ENCODE peak calls at places on chromosomes 5 and 9, in nine cellular contexts. M is astrocyte; H is HepG2; A is colonic mucosa; E is upper lobe of right lung; Q is CD8-positive, alpha-beta T cell; U is hepatocyte; I is H9; Y is HCT116. D is an unnamed sample. For H3K4me1, the result is how much of the 10 kb centered on the place peaks cover.

GRCh38 chr9:89122944-89123343 is 55.7 kb downstream of the SHC3 start:
- DNase-seq in M (no peak), H (no peak), A (no peak), E (no peak), Q (no peak), U (no peak), I (no peak), Y (no peak), D (no peak)

GRCh38 chr5:82861705-82862104 is 215.5 kb downstream of the TMEM167A start:
- DNase-seq in M (no peak), H (no peak), A (no peak), E (no peak), Q (no peak), U (peak), I (no peak), Y (no peak), D (no peak)

GRCh38 chr5:163622796-163623195 is 117.4 kb downstream of the MAT2B start:
- DNase-seq in M (no peak), H (no peak), A (no peak), E (no peak), Q (no peak), U (no peak), I (no peak), Y (no peak), D (no peak)

GRCh38 chr5:10216107-10216506 is 33.6 kb downstream of the ATPSCKMT start:
- DNase-seq in M (no peak), H (no peak), A (no peak), E (no peak), Q (no peak), U (no peak), I (no peak), Y (no peak), D (no peak)

GRCh38 chr5:64180661-64181343 is 15.2 kb downstream of the RNF180 start:
- DNase-seq in M (peak), H (no peak), A (no peak), E (no peak), Q (no peak), U (no peak), I (no peak), Y (no peak), D (no peak)

GRCh38 chr5:41925555-41925946 is 470 bp downstream of the FBXO4 start:
- DNase-seq in M (peak), H (peak), A (peak), E (no peak), Q (no peak), U (no peak), I (no peak), Y (no peak), D (no peak)

GRCh38 chr9:34279431-34279830 is 49.6 kb downstream of the KIF24 start:
- DNase-seq in M (no peak), H (no peak), A (no peak), E (no peak), Q (no peak), U (no peak), I (no peak), Y (no peak), D (no peak)

GRCh38 chr5:67537439-67538342 is 341.1 kb upstream of the CD180 start:
- DNase-seq in M (no peak), H (no peak), A (no peak), E (no peak), Q (no peak), U (no peak), I (no peak), Y (no peak), D (no peak)

GRCh38 chr9:70586506-70586905 is 172.0 kb upstream of the KLF9 start:
- DNase-seq in M (no peak), H (no peak), A (no peak), E (no peak), Q (no peak), U (peak), I (no peak), Y (no peak), D (no peak)

GRCh38 chr5:86665984-86666760 is 48.4 kb downstream of the COX7C start:
- DNase-seq in M (no peak), H (no peak), A (no peak), E (no peak), Q (peak), U (no peak), I (peak), Y (no peak), D (peak)

GRCh38 chr5:149056611-149057165 is 6.2 kb downstream of the SH3TC2 start:
- DNase-seq in M (no peak), H (no peak), A (no peak), E (no peak), Q (no peak), U (no peak), I (no peak), Y (no peak), D (no peak)

GRCh38 chr9:116566677-116567488 is 120.2 kb upstream of the TRIM32 start:
- DNase-seq in M (peak), H (peak), A (peak), E (no peak), Q (no peak), U (peak), I (no peak), Y (no peak), D (no peak)

GRCh38 chr5:53578854-53579253 is 18.4 kb downstream of the NDUFS4 start:
- DNase-seq in M (no peak), H (no peak), A (no peak), E (no peak), Q (no peak), U (no peak), I (no peak), Y (no peak), D (no peak)

GRCh38 chr9:134373269-134373668 is 47.0 kb downstream of the RXRA start:
- DNase-seq in M (no peak), H (no peak), A (no peak), E (no peak), Q (no peak), U (no peak), I (no peak), Y (no peak), D (no peak)

GRCh38 chr5:149757186-149757950 is 27.3 kb downstream of the PPARGC1B start:
- DNase-seq in M (no peak), H (no peak), A (peak), E (peak), Q (no peak), U (no peak), I (no peak), Y (no peak), D (no peak)

GRCh38 chr5:159050408-159051091 is 49.2 kb downstream of the EBF1 start:
- DNase-seq in M (no peak), H (no peak), A (no peak), E (no peak), Q (no peak), U (no peak), I (no peak), Y (no peak), D (no peak)

GRCh38 chr9:114484854-114485443 is 20.3 kb downstream of the WHRN start:
- DNase-seq in M (peak), H (no peak), A (no peak), E (no peak), Q (peak), U (no peak), I (no peak), Y (peak), D (no peak)

GRCh38 chr5:16733597-16733996 is 116.8 kb upstream of the RETREG1 start:
- DNase-seq in M (no peak), H (no peak), A (no peak), E (no peak), Q (no peak), U (no peak), I (peak), Y (no peak), D (peak)

GRCh38 chr5:168879929-168880328 is 300.8 kb upstream of the PANK3 start:
- DNase-seq in M (no peak), H (no peak), A (no peak), E (no peak), Q (no peak), U (peak), I (no peak), Y (no peak), D (no peak)

GRCh38 chr9:93024646-93024910 is 33.9 kb upstream of the SUSD3 start:
- DNase-seq in M (no peak), H (no peak), A (no peak), E (no peak), Q (no peak), U (no peak), I (no peak), Y (no peak), D (no peak)

GRCh38 chr5:61280766-61281427 is 51.2 kb upstream of the ZSWIM6 start:
- DNase-seq in M (no peak), H (no peak), A (no peak), E (peak), Q (no peak), U (no peak), I (no peak), Y (no peak), D (no peak)

GRCh38 chr5:14244721-14245518 is 101.8 kb downstream of the TRIO start:
- DNase-seq in M (peak), H (no peak), A (no peak), E (no peak), Q (no peak), U (no peak), I (no peak), Y (no peak), D (no peak)

GRCh38 chr5:33241826-33242225 is 198.9 kb upstream of the TARS1 start:
- DNase-seq in M (no peak), H (no peak), A (no peak), E (no peak), Q (no peak), U (no peak), I (no peak), Y (no peak), D (no peak)

GRCh38 chr5:112228672-112229071 is 190.4 kb downstream of the EPB41L4A start:
- DNase-seq in M (peak), H (no peak), A (peak), E (peak), Q (no peak), U (peak), I (peak), Y (peak), D (peak)

GRCh38 chr5:95838552-95838951 is 16.0 kb upstream of the GLRX start:
- DNase-seq in M (no peak), H (no peak), A (no peak), E (no peak), Q (no peak), U (no peak), I (no peak), Y (no peak), D (no peak)

GRCh38 chr9:77807295-77807694 is 159.2 kb upstream of the GNA14 start:
- DNase-seq in M (peak), H (peak), A (no peak), E (no peak), Q (no peak), U (peak), I (no peak), Y (no peak), D (no peak)

GRCh38 chr9:85224729-85225128 is 517.0 kb downstream of the AGTPBP1 start:
- DNase-seq in M (peak), H (no peak), A (no peak), E (no peak), Q (no peak), U (peak), I (no peak), Y (peak), D (no peak)

GRCh38 chr5:167573274-167574127 is 717.9 kb upstream of the WWC1 start:
- DNase-seq in M (peak), H (no peak), A (no peak), E (no peak), Q (no peak), U (peak), I (peak), Y (no peak), D (peak)

GRCh38 chr5:6484446-6484845 is 35.8 kb downstream of the UBE2QL1 start:
- DNase-seq in M (no peak), H (no peak), A (no peak), E (no peak), Q (no peak), U (no peak), I (no peak), Y (no peak), D (no peak)

GRCh38 chr5:6483880-6484382 is 35.3 kb downstream of the UBE2QL1 start:
- DNase-seq in M (no peak), H (no peak), A (no peak), E (no peak), Q (no peak), U (no peak), I (no peak), Y (no peak), D (no peak)

GRCh38 chr5:6478793-6479192 is 30.1 kb downstream of the UBE2QL1 start:
- DNase-seq in M (no peak), H (no peak), A (no peak), E (no peak), Q (no peak), U (no peak), I (no peak), Y (no peak), D (no peak)

GRCh38 chr5:6482735-6483134 is 34.1 kb downstream of the UBE2QL1 start:
- DNase-seq in M (no peak), H (no peak), A (no peak), E (no peak), Q (no peak), U (no peak), I (no peak), Y (no peak), D (no peak)

GRCh38 chr5:6480133-6481051 is 31.7 kb downstream of the UBE2QL1 start:
- DNase-seq in M (no peak), H (no peak), A (no peak), E (no peak), Q (no peak), U (no peak), I (no peak), Y (no peak), D (peak)
- H3K4me1 ChIP-seq in M (under half), H (under half), A (under half), E (under half), Q (under half), U (under half), I (under half), Y (under half), D (under half)

DNA sequence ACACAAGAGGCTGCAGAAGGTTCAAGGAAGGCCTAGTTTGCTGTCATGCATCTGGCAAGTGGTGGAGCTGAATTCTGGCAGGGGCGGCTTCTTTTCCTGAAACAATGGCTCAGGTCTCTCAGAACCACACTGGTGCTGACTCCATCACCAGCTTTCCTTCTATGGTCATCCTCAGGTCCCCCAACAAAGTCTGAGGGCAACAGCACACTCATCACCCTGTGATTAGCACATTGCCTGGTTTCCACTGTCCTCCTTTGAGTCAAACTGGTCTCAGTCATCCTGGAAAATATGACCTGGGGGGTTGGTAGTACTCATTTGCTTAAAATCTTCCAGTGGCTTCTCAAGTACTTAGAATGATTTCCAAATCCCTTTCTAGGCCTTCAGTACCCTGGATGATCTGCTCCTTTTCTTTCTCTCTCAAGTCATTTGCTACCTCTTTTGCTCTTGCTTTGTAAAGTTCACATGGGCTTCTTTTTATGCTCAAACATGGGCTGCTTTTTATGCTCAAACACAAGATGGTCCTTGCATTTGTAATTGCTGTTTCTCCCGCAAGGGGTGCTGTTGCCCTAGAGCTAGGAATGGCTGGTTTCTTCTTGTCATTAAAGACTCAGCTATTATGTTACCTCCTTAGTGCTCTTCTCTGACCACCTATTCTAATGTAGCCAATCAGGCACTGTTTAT is 144.9 kb downstream of the ALDH1A1 start:
- DNase-seq in M (no peak), H (peak), A (no peak), E (no peak), Q (no peak), U (no peak), I (peak), Y (peak), D (peak)
- TF ChIP-seq CTCF in M (peak), H (peak), A (peak), E (no peak), Q (no peak), U (peak), I (peak), Y (peak), D (peak)

DNA sequence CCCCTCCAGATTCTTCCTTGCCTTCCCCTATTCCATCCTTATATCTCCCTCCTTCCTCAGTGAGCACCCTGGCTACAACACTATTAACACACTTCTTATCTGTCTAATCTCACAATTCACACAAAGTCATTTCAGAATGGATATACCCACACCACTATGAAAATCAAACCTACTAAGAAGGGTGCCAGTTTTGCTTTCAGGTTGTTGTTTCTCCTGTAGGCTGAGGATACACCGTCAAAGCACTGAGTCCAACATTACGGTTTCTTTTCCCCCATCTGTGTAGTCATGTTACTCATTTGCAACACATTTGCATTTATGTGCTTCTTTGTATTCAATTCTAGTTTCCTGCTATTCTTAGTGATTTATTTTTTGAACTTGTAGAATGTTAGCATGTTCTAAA is 6.6 kb downstream of the ROR2 start:
- DNase-seq in M (no peak), H (no peak), A (no peak), E (no peak), Q (no peak), U (no peak), I (no peak), Y (no peak), D (no peak)
- H3K4me1 ChIP-seq in M (under half), H (under half), A (under half), E (under half), Q (under half), U (under half), I (under half), Y (under half), D (under half)

GRCh38 chr9:91810286-91810905 is 139.6 kb downstream of the ROR2 start:
- DNase-seq in M (no peak), H (no peak), A (no peak), E (no peak), Q (no peak), U (no peak), I (no peak), Y (no peak), D (no peak)
- TF ChIP-seq CTCF in M (no peak), H (no peak), A (no peak), E (no peak), Q (no peak), U (no peak), I (no peak), Y (no peak), D (no peak)

GRCh38 chr9:21589344-21590056 is 107.4 kb upstream of the IFNE start:
- DNase-seq in M (no peak), H (no peak), A (no peak), E (no peak), Q (no peak), U (no peak), I (no peak), Y (peak), D (no peak)
- H3K4me1 ChIP-seq in M (under half), H (under half), A (under half), E (under half), Q (under half), U (under half), I (under half), Y (half or more), D (under half)

DNA sequence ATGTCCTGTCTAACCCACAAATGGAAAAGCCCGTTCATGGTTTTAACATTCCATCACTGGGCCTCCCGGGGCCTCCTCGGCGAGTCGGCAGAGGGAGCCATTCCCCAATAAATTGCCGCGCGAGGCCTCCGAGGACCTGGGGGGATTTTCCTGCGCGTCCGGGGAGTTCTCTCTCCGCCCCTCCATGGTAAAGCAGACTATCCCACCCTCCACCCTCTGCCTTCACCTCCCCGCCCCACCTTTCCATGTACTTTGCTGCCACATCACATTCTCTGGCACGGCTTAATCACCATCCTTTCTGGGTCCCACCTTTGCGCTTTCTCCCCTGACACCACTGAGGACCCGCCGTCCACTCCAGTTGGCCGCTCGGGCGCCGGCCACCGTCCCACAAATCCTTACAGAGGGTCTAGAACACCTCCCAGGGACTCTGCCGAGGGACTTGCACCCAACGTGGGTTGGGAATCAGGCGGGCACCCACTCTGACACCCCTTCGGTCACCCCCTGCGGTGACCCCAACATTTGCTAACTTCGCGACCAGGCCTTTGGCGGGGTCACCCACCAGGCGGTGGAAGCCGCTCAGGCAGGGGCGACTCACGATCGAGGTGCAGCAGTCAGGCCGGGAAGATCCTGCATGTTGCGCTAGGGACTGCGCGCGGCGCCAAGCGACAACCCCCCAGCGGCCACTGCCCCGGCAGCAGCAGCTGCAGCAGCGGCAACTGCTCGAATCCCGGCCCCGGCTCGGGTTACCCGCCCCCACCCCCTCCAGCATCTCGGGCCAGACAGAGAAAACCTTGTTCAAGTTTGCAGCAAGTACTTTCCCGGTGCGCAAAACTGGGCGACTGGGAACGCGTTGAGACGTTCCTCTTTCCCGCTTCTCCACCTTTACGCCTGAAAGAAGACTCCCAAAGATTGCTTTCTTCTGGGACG is at the start of gene MEGF10:
- DNase-seq in M (peak), H (peak), A (peak), E (peak), Q (no peak), U (peak), I (peak), Y (no peak), D (peak)
- TF ChIP-seq CTCF in M (peak), H (peak), A (peak), E (peak), Q (no peak), U (peak), I (peak), Y (no peak), D (peak)

GRCh38 chr5:84259221-84260045 is 125.2 kb downstream of the EDIL3 start:
- DNase-seq in M (peak), H (no peak), A (no peak), E (no peak), Q (no peak), U (no peak), I (no peak), Y (no peak), D (no peak)
- H3K4me1 ChIP-seq in M (under half), H (under half), A (under half), E (under half), Q (under half), U (under half), I (under half), Y (under half), D (under half)

GRCh38 chr5:122458278-122458872 is 146.3 kb downstream of the SNCAIP start:
- DNase-seq in M (no peak), H (peak), A (peak), E (no peak), Q (no peak), U (peak), I (no peak), Y (peak), D (peak)
- TF ChIP-seq CTCF in M (peak), H (peak), A (peak), E (no peak), Q (no peak), U (peak), I (peak), Y (peak), D (peak)

GRCh38 chr9:111502506-111502905 is 18.3 kb upstream of the ECPAS start:
- DNase-seq in M (no peak), H (no peak), A (no peak), E (no peak), Q (no peak), U (no peak), I (no peak), Y (no peak), D (no peak)
- H3K4me1 ChIP-seq in M (under half), H (under half), A (under half), E (under half), Q (under half), U (under half), I (under half), Y (under half), D (under half)

D was measured in GM23338.